ENCODE peak calls at places on chromosomes 16 and 17, in six cellular contexts. One of them, this sample, is unnamed.
A peak's percentile ranks its signal among the peaks of the same experiment; 100 is the strongest.

GRCh38 chr17:80096531-80097306 is 4.7 kb upstream of the GAA start:
- DNase-seq in transverse colon: no peak
- DNase-seq in upper lobe of right lung: no peak
- DNase-seq in heart right ventricle: no peak
- DNase-seq in neural progenitor cell: no peak
- DNase-seq in adrenal gland: no peak
- DNase-seq in this sample: no peak

GRCh38 chr16:19639986-19640421 is 78.0 kb downstream of the KNOP1 start:
- DNase-seq in heart right ventricle: no peak
- DNase-seq in upper lobe of right lung: no peak
- DNase-seq in adrenal gland: peak; percentile 17
- DNase-seq in neural progenitor cell: no peak
- DNase-seq in transverse colon: no peak
- DNase-seq in this sample: no peak

GRCh38 chr17:1089915-1090314 is 89.9 kb downstream of the ABR start:
- DNase-seq in transverse colon: no peak
- DNase-seq in adrenal gland: no peak
- DNase-seq in upper lobe of right lung: peak; percentile 88
- DNase-seq in neural progenitor cell: no peak
- DNase-seq in heart right ventricle: no peak
- DNase-seq in this sample: no peak

GRCh38 chr16:73051216-73051615 is 3.3 kb upstream of the ZFHX3 start:
- DNase-seq in adrenal gland: no peak
- DNase-seq in upper lobe of right lung: no peak
- DNase-seq in heart right ventricle: no peak
- DNase-seq in neural progenitor cell: no peak
- DNase-seq in transverse colon: no peak
- DNase-seq in this sample: no peak

GRCh38 chr16:59327894-59328293 is 593.8 kb upstream of the GOT2 start:
- DNase-seq in upper lobe of right lung: no peak
- DNase-seq in heart right ventricle: no peak
- DNase-seq in transverse colon: no peak
- DNase-seq in adrenal gland: no peak
- DNase-seq in neural progenitor cell: no peak
- DNase-seq in this sample: no peak

GRCh38 chr17:41581366-41582060 is 5.2 kb downstream of the KRT14 start:
- DNase-seq in neural progenitor cell: no peak
- DNase-seq in adrenal gland: no peak
- DNase-seq in upper lobe of right lung: no peak
- DNase-seq in heart right ventricle: no peak
- DNase-seq in transverse colon: no peak
- DNase-seq in this sample: no peak

GRCh38 chr16:82845076-82845475 is 218.3 kb downstream of the CDH13 start:
- DNase-seq in upper lobe of right lung: no peak
- DNase-seq in heart right ventricle: no peak
- DNase-seq in adrenal gland: no peak
- DNase-seq in transverse colon: no peak
- DNase-seq in neural progenitor cell: no peak
- DNase-seq in this sample: no peak

GRCh38 chr17:7549401-7550055 is 670 bp downstream of the TNFSF12 start:
- DNase-seq in adrenal gland: no peak
- DNase-seq in neural progenitor cell: no peak
- DNase-seq in heart right ventricle: no peak
- DNase-seq in transverse colon: peak; percentile 62
- DNase-seq in upper lobe of right lung: peak; percentile 80
- DNase-seq in this sample: peak; percentile 60

GRCh38 chr16:82300374-82300936 is 130.4 kb upstream of the MPHOSPH6 start:
- DNase-seq in neural progenitor cell: no peak
- DNase-seq in upper lobe of right lung: no peak
- DNase-seq in transverse colon: no peak
- DNase-seq in adrenal gland: no peak
- DNase-seq in heart right ventricle: no peak
- DNase-seq in this sample: no peak

GRCh38 chr17:17723354-17724261 is 42.4 kb downstream of the RAI1 start:
- DNase-seq in adrenal gland: peak; percentile 57
- DNase-seq in neural progenitor cell: peak; percentile 77
- DNase-seq in upper lobe of right lung: no peak
- DNase-seq in heart right ventricle: no peak
- DNase-seq in transverse colon: no peak
- DNase-seq in this sample: no peak

GRCh38 chr16:1069154-1069553 is 3.4 kb upstream of the SSTR5 start:
- DNase-seq in heart right ventricle: no peak
- DNase-seq in adrenal gland: no peak
- DNase-seq in transverse colon: no peak
- DNase-seq in upper lobe of right lung: no peak
- DNase-seq in neural progenitor cell: no peak
- DNase-seq in this sample: no peak

GRCh38 chr16:72787519-72788268 is 260.2 kb downstream of the ZFHX3 start:
- DNase-seq in adrenal gland: peak; percentile 90
- DNase-seq in transverse colon: peak; percentile 73
- DNase-seq in neural progenitor cell: peak; percentile 75
- DNase-seq in upper lobe of right lung: peak; percentile 84
- DNase-seq in heart right ventricle: peak; percentile 35
- DNase-seq in this sample: peak; percentile 71

GRCh38 chr17:39399792-39400191 is 1.6 kb downstream of the FBXL20 start:
- DNase-seq in upper lobe of right lung: no peak
- DNase-seq in heart right ventricle: no peak
- DNase-seq in transverse colon: no peak
- DNase-seq in adrenal gland: no peak
- DNase-seq in neural progenitor cell: no peak
- DNase-seq in this sample: no peak

GRCh38 chr16:24257965-24258364 is 1.8 kb downstream of the CACNG3 start:
- DNase-seq in adrenal gland: no peak
- DNase-seq in upper lobe of right lung: no peak
- DNase-seq in neural progenitor cell: peak; percentile 4
- DNase-seq in transverse colon: no peak
- DNase-seq in heart right ventricle: no peak
- DNase-seq in this sample: no peak

GRCh38 chr16:77214411-77215138 is 15.4 kb downstream of the SYCE1L start:
- DNase-seq in neural progenitor cell: no peak
- DNase-seq in transverse colon: no peak
- DNase-seq in heart right ventricle: no peak
- DNase-seq in upper lobe of right lung: no peak
- DNase-seq in adrenal gland: no peak
- DNase-seq in this sample: no peak

GRCh38 chr17:47837401-47838039 is 3.6 kb downstream of the SCRN2 start:
- DNase-seq in adrenal gland: no peak
- DNase-seq in heart right ventricle: no peak
- DNase-seq in transverse colon: no peak
- DNase-seq in neural progenitor cell: no peak
- DNase-seq in upper lobe of right lung: no peak
- DNase-seq in this sample: no peak

GRCh38 chr17:74272731-74273201 is 1.3 kb upstream of the DNAI2 start:
- DNase-seq in upper lobe of right lung: no peak
- DNase-seq in transverse colon: no peak
- DNase-seq in neural progenitor cell: peak; percentile 63
- DNase-seq in adrenal gland: no peak
- DNase-seq in heart right ventricle: peak; percentile 75
- DNase-seq in this sample: no peak

GRCh38 chr17:6683081-6683684 is 30.0 kb downstream of the SLC13A5 start:
- DNase-seq in neural progenitor cell: no peak
- DNase-seq in upper lobe of right lung: no peak
- DNase-seq in adrenal gland: no peak
- DNase-seq in heart right ventricle: no peak
- DNase-seq in transverse colon: no peak
- DNase-seq in this sample: no peak

GRCh38 chr17:82414548-82415281 is 3.4 kb upstream of the HEXD start:
- DNase-seq in neural progenitor cell: peak; percentile 91
- DNase-seq in heart right ventricle: peak; percentile 72
- DNase-seq in upper lobe of right lung: peak; percentile 86
- DNase-seq in transverse colon: peak; percentile 73
- DNase-seq in adrenal gland: peak; percentile 69
- DNase-seq in this sample: peak; percentile 82

GRCh38 chr17:40607641-40608040 is 40.0 kb downstream of the SMARCE1 start:
- DNase-seq in transverse colon: no peak
- DNase-seq in neural progenitor cell: no peak
- DNase-seq in adrenal gland: no peak
- DNase-seq in heart right ventricle: no peak
- DNase-seq in upper lobe of right lung: no peak
- DNase-seq in this sample: no peak

GRCh38 chr16:47229651-47230050 is 85.9 kb upstream of the NETO2 start:
- DNase-seq in transverse colon: no peak
- DNase-seq in adrenal gland: no peak
- DNase-seq in upper lobe of right lung: no peak
- DNase-seq in neural progenitor cell: no peak
- DNase-seq in heart right ventricle: no peak
- DNase-seq in this sample: no peak

GRCh38 chr17:50935201-50936124 is 69.3 kb upstream of the TOB1 start:
- DNase-seq in upper lobe of right lung: peak; percentile 91
- DNase-seq in heart right ventricle: peak; percentile 58
- DNase-seq in neural progenitor cell: no peak
- DNase-seq in transverse colon: peak; percentile 59
- DNase-seq in adrenal gland: peak; percentile 97
- DNase-seq in this sample: no peak

GRCh38 chr17:44376779-44377178 is 12.7 kb downstream of the ITGA2B start:
- DNase-seq in upper lobe of right lung: peak; percentile 36
- DNase-seq in transverse colon: no peak
- DNase-seq in heart right ventricle: no peak
- DNase-seq in neural progenitor cell: no peak
- DNase-seq in adrenal gland: no peak
- DNase-seq in this sample: no peak

GRCh38 chr16:55760665-55761035 is 72.2 kb downstream of the CES1 start:
- DNase-seq in heart right ventricle: no peak
- DNase-seq in neural progenitor cell: no peak
- DNase-seq in upper lobe of right lung: peak; percentile 77
- DNase-seq in transverse colon: no peak
- DNase-seq in adrenal gland: no peak
- DNase-seq in this sample: no peak

GRCh38 chr16:22623351-22623781 is 112.7 kb downstream of the NPIPB5 start:
- DNase-seq in neural progenitor cell: no peak
- DNase-seq in heart right ventricle: no peak
- DNase-seq in transverse colon: no peak
- DNase-seq in adrenal gland: no peak
- DNase-seq in upper lobe of right lung: no peak
- DNase-seq in this sample: no peak

GRCh38 chr16:30031477-30031918 is 427 bp upstream of the TLCD3B start:
- DNase-seq in transverse colon: no peak
- DNase-seq in heart right ventricle: no peak
- DNase-seq in upper lobe of right lung: no peak
- DNase-seq in adrenal gland: no peak
- DNase-seq in neural progenitor cell: no peak
- DNase-seq in this sample: no peak

GRCh38 chr16:30030841-30031413 is at the start of gene TLCD3B:
- DNase-seq in heart right ventricle: no peak
- DNase-seq in adrenal gland: no peak
- DNase-seq in upper lobe of right lung: no peak
- DNase-seq in transverse colon: no peak
- DNase-seq in neural progenitor cell: peak; percentile 85
- DNase-seq in this sample: no peak

GRCh38 chr16:30030011-30030685 is 923 bp downstream of the TLCD3B start:
- DNase-seq in transverse colon: no peak
- DNase-seq in upper lobe of right lung: no peak
- DNase-seq in adrenal gland: no peak
- DNase-seq in heart right ventricle: no peak
- DNase-seq in neural progenitor cell: peak; percentile 46
- DNase-seq in this sample: no peak

GRCh38 chr16:30033270-30033669 is 2.2 kb upstream of the TLCD3B start:
- DNase-seq in transverse colon: no peak
- DNase-seq in upper lobe of right lung: no peak
- DNase-seq in adrenal gland: no peak
- DNase-seq in neural progenitor cell: no peak
- DNase-seq in heart right ventricle: no peak
- DNase-seq in this sample: no peak

DNA sequence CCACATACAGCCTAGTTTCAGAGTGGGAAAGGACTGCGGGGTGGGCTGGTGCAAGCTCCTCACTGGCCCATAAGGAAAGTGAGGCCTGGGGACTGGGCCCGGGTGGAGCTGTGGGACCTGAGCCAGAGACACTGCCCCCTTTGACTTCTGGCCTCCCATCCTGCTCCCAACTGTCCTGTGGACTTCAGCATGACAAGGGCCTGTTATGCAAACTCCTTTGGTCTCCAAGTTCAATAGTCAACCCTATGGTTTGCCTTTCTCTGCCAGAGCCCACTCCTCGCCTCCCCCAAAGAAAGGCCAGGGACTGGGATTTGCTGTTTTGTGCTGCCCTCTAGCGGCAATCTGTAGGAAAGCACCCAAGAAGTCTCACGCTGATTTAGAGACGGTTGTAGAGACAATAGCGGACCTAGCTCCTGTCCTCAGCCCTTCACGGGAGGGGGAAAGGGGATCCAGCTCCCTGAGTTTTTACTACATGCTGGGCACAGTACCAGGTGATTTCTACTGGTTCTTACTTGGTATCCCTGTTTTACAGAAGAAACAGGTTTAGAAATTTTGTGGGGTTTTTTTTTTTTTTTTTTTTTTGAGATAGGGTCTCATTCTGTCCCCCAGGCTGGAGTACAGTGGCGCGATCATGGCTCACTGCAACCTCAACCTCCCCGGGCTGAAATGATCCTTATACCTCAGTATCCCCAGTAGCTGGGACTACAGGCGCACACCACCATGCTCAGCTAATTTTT is 1.2 kb upstream of the TLCD3B start:
- DNase-seq in neural progenitor cell: peak; percentile 83
- DNase-seq in transverse colon: peak; percentile 57
- DNase-seq in upper lobe of right lung: no peak
- DNase-seq in heart right ventricle: no peak
- DNase-seq in adrenal gland: no peak
- DNase-seq in this sample: peak; percentile 61
- TF ChIP-seq CTCF in neural progenitor cell: peak; percentile 91
- TF ChIP-seq CTCF in transverse colon: peak; percentile 70
- TF ChIP-seq CTCF in upper lobe of right lung: peak; percentile 70
- TF ChIP-seq CTCF in heart right ventricle: no peak
- TF ChIP-seq CTCF in adrenal gland: peak; percentile 62
- TF ChIP-seq CTCF in this sample: peak; percentile 65

GRCh38 chr16:26889751-26890150 is 177.0 kb upstream of the C16orf82 start:
- DNase-seq in upper lobe of right lung: no peak
- DNase-seq in heart right ventricle: no peak
- DNase-seq in adrenal gland: no peak
- DNase-seq in transverse colon: no peak
- DNase-seq in neural progenitor cell: no peak
- DNase-seq in this sample: no peak
- H3K4me1 ChIP-seq in upper lobe of right lung: no peaks in the 10 kb centered on the region
- H3K4me1 ChIP-seq in heart right ventricle: no peaks in the 10 kb centered on the region
- H3K4me1 ChIP-seq in adrenal gland: no peaks in the 10 kb centered on the region
- H3K4me1 ChIP-seq in transverse colon: no peaks in the 10 kb centered on the region
- H3K4me1 ChIP-seq in neural progenitor cell: no peaks in the 10 kb centered on the region
- H3K4me1 ChIP-seq in this sample: no peaks in the 10 kb centered on the region

DNA sequence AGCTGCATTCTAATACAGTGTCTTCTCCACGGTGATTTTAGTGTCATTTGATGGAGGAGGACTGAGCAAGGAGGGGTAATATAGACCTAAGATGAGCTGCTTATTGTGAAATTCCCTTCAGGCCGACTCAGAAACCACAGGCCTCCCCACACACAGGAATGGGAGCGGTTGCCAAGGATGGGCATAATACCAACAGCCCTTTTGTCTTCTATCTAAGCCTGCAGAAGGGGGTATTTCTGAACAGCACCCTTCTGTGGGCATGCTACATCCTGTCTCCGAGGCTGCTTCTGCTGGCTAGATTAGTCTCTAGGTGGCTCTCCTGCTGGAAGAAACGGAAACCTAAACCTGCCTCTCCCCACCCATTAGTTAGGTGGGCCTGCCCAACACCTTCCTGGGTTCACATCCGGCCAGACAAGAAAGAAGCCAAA is 72.9 kb downstream of the CCDC182 start:
- DNase-seq in heart right ventricle: no peak
- DNase-seq in neural progenitor cell: no peak
- DNase-seq in transverse colon: no peak
- DNase-seq in adrenal gland: no peak
- DNase-seq in upper lobe of right lung: no peak
- DNase-seq in this sample: no peak
- TF ChIP-seq CTCF in heart right ventricle: no peak
- TF ChIP-seq CTCF in neural progenitor cell: no peak
- TF ChIP-seq CTCF in transverse colon: no peak
- TF ChIP-seq CTCF in adrenal gland: peak; percentile 26
- TF ChIP-seq CTCF in upper lobe of right lung: no peak
- TF ChIP-seq CTCF in this sample: no peak

GRCh38 chr17:65062168-65062915 is 5.8 kb upstream of the GNA13 start:
- DNase-seq in adrenal gland: peak; percentile 48
- DNase-seq in transverse colon: peak; percentile 37
- DNase-seq in heart right ventricle: no peak
- DNase-seq in neural progenitor cell: peak; percentile 42
- DNase-seq in upper lobe of right lung: no peak
- DNase-seq in this sample: no peak
- H3K4me1 ChIP-seq in adrenal gland: peaks cover 10% of the 10 kb centered on the region
- H3K4me1 ChIP-seq in transverse colon: peaks cover 23% of the 10 kb centered on the region
- H3K4me1 ChIP-seq in heart right ventricle: peaks cover 29% of the 10 kb centered on the region
- H3K4me1 ChIP-seq in neural progenitor cell: peaks cover 19% of the 10 kb centered on the region
- H3K4me1 ChIP-seq in upper lobe of right lung: peaks cover 24% of the 10 kb centered on the region
- H3K4me1 ChIP-seq in this sample: peaks cover 6% of the 10 kb centered on the region

This sample was measured in mucosa of descending colon.